ENCODE peak calls at places on chromosomes 13 and 19, in five cellular contexts. G is amniotic epithelial cell, F is ovary, Y is esophagus squamous epithelium, O is T-cell. H is an unnamed sample.

GRCh38 chr13:61192826-61193225 is 222.8 kb downstream of the PCDH20 start:
- DNase-seq in Y (no peak), O (no peak), G (no peak), F (no peak), H (no peak)

GRCh38 chr13:45882626-45883025 is 31.1 kb upstream of the SIAH3 start:
- DNase-seq in F (no peak), Y (no peak), G (no peak), O (no peak), H (no peak)

GRCh38 chr19:14497347-14497921 is 1.5 kb upstream of the GIPC1 start:
- DNase-seq in Y (no peak), G (peak; percentile 58), F (no peak), O (no peak), H (no peak)

GRCh38 chr19:45442927-45443461 is 19.3 kb upstream of the ERCC1 start:
- DNase-seq in G (no peak), F (peak; percentile 52), Y (no peak), O (peak; percentile 52), H (no peak)

GRCh38 chr13:44373247-44373600 is 400 bp upstream of the SERP2 start:
- DNase-seq in O (no peak), F (no peak), G (no peak), Y (no peak), H (no peak)

GRCh38 chr19:5062799-5063198 is 93.9 kb downstream of the KDM4B start:
- DNase-seq in Y (no peak), F (no peak), O (no peak), G (no peak), H (no peak)

GRCh38 chr13:41648314-41648935 is 191.1 kb downstream of the RGCC start:
- DNase-seq in O (no peak), G (peak; percentile 71), F (no peak), Y (no peak), H (no peak)

GRCh38 chr19:4326837-4327251 is 11.8 kb downstream of the STAP2 start:
- DNase-seq in F (peak; percentile 67), O (no peak), Y (no peak), G (no peak), H (no peak)

GRCh38 chr19:768424-768823 is 17.5 kb downstream of the MISP start:
- DNase-seq in O (no peak), G (peak; percentile 94), F (peak; percentile 48), Y (no peak), H (no peak)

GRCh38 chr19:7562646-7563393 is 27.3 kb downstream of the PNPLA6 start:
- DNase-seq in F (peak; percentile 37), G (no peak), Y (no peak), O (no peak), H (no peak)

GRCh38 chr19:35162471-35163326 is 8.2 kb downstream of the FXYD5 start:
- DNase-seq in G (peak; percentile 71), Y (no peak), O (no peak), F (no peak), H (no peak)

GRCh38 chr19:48481846-48482639 is 12.9 kb downstream of the CYTH2 start:
- DNase-seq in O (no peak), Y (no peak), G (no peak), F (no peak), H (no peak)

GRCh38 chr19:9487016-9487415 is 11.4 kb downstream of the ZNF560 start:
- DNase-seq in Y (no peak), F (no peak), O (no peak), G (no peak), H (no peak)

GRCh38 chr13:59975807-59976445 is 187.8 kb downstream of the DIAPH3 start:
- DNase-seq in F (no peak), G (no peak), O (no peak), Y (no peak), H (no peak)

GRCh38 chr19:44808463-44809371 is at the start of gene BCAM:
- DNase-seq in F (peak; percentile 89), Y (no peak), O (no peak), G (peak; percentile 55), H (no peak)

GRCh38 chr19:5170329-5170745 is 170.3 kb downstream of the PTPRS start:
- DNase-seq in O (peak; percentile 45), Y (no peak), G (no peak), F (peak; percentile 27), H (no peak)

H was measured in cerebellar nuclear complex.